ENCODE peak calls at places on chromosomes 1 and 21, in seven cellular contexts. One of them, this sample, is unnamed.
A peak's percentile ranks its signal among the peaks of the same experiment; 100 is the strongest.

GRCh38 chr21:42570841-42571387 is 57.3 kb downstream of the SLC37A1 start:
- DNase-seq in PC-3: peak; percentile 19
- DNase-seq in sigmoid colon: peak; percentile 55
- DNase-seq in endodermal cell: peak; percentile 41
- DNase-seq in neural progenitor cell: peak; percentile 91
- DNase-seq in CD4-positive, alpha-beta memory T cell: no peak
- DNase-seq in pancreas: no peak
- DNase-seq in this sample: no peak

GRCh38 chr1:211515090-211516023 is 23.4 kb upstream of the RD3 start:
- DNase-seq in PC-3: peak; percentile 90
- DNase-seq in sigmoid colon: peak; percentile 85
- DNase-seq in endodermal cell: peak; percentile 93
- DNase-seq in neural progenitor cell: peak; percentile 86
- DNase-seq in CD4-positive, alpha-beta memory T cell: peak; percentile 81
- DNase-seq in pancreas: peak; percentile 88
- DNase-seq in this sample: peak; percentile 95

GRCh38 chr1:156738407-156738806 is 2.5 kb downstream of the MRPL24 start:
- DNase-seq in PC-3: no peak
- DNase-seq in sigmoid colon: no peak
- DNase-seq in endodermal cell: no peak
- DNase-seq in neural progenitor cell: no peak
- DNase-seq in CD4-positive, alpha-beta memory T cell: no peak
- DNase-seq in pancreas: no peak
- DNase-seq in this sample: no peak

GRCh38 chr1:17596651-17597509 is 57.4 kb downstream of the ARHGEF10L start:
- DNase-seq in PC-3: no peak
- DNase-seq in sigmoid colon: no peak
- DNase-seq in endodermal cell: no peak
- DNase-seq in neural progenitor cell: no peak
- DNase-seq in CD4-positive, alpha-beta memory T cell: no peak
- DNase-seq in pancreas: no peak
- DNase-seq in this sample: peak; percentile 85

GRCh38 chr1:243254233-243254926 is 701 bp downstream of the CEP170 start:
- DNase-seq in PC-3: peak; percentile 71
- DNase-seq in sigmoid colon: peak; percentile 84
- DNase-seq in endodermal cell: peak; percentile 84
- DNase-seq in neural progenitor cell: peak; percentile 81
- DNase-seq in CD4-positive, alpha-beta memory T cell: peak; percentile 57
- DNase-seq in pancreas: peak; percentile 59
- DNase-seq in this sample: peak; percentile 65

GRCh38 chr1:21175670-21176581 is 771 bp downstream of the EIF4G3 start:
- DNase-seq in PC-3: no peak
- DNase-seq in sigmoid colon: peak; percentile 69
- DNase-seq in endodermal cell: peak; percentile 67
- DNase-seq in neural progenitor cell: peak; percentile 69
- DNase-seq in CD4-positive, alpha-beta memory T cell: peak; percentile 54
- DNase-seq in pancreas: peak; percentile 40
- DNase-seq in this sample: peak; percentile 72

GRCh38 chr1:97925982-97926708 is 5.3 kb upstream of the DPYD start:
- DNase-seq in PC-3: no peak
- DNase-seq in sigmoid colon: no peak
- DNase-seq in endodermal cell: no peak
- DNase-seq in neural progenitor cell: no peak
- DNase-seq in CD4-positive, alpha-beta memory T cell: no peak
- DNase-seq in pancreas: no peak
- DNase-seq in this sample: no peak

GRCh38 chr1:156623946-156624813 is 5.0 kb downstream of the HAPLN2 start:
- DNase-seq in PC-3: peak; percentile 33
- DNase-seq in sigmoid colon: peak; percentile 79
- DNase-seq in endodermal cell: peak; percentile 94
- DNase-seq in neural progenitor cell: peak; percentile 89
- DNase-seq in CD4-positive, alpha-beta memory T cell: peak; percentile 22
- DNase-seq in pancreas: no peak
- DNase-seq in this sample: peak; percentile 64

GRCh38 chr21:32806810-32807386 is 35.3 kb upstream of the PAXBP1 start:
- DNase-seq in PC-3: no peak
- DNase-seq in sigmoid colon: no peak
- DNase-seq in endodermal cell: no peak
- DNase-seq in neural progenitor cell: no peak
- DNase-seq in CD4-positive, alpha-beta memory T cell: no peak
- DNase-seq in pancreas: no peak
- DNase-seq in this sample: no peak

GRCh38 chr1:198934901-198935301 is 296.1 kb downstream of the PTPRC start:
- DNase-seq in PC-3: peak; percentile 36
- DNase-seq in sigmoid colon: no peak
- DNase-seq in endodermal cell: no peak
- DNase-seq in neural progenitor cell: no peak
- DNase-seq in CD4-positive, alpha-beta memory T cell: peak; percentile 87
- DNase-seq in pancreas: no peak
- DNase-seq in this sample: no peak

GRCh38 chr1:175471039-175471800 is 272.2 kb downstream of the TNR start:
- DNase-seq in PC-3: peak; percentile 34
- DNase-seq in sigmoid colon: no peak
- DNase-seq in endodermal cell: no peak
- DNase-seq in neural progenitor cell: no peak
- DNase-seq in CD4-positive, alpha-beta memory T cell: no peak
- DNase-seq in pancreas: no peak
- DNase-seq in this sample: no peak

GRCh38 chr1:220706921-220707559 is 16.9 kb downstream of the C1orf115 start:
- DNase-seq in PC-3: no peak
- DNase-seq in sigmoid colon: no peak
- DNase-seq in endodermal cell: no peak
- DNase-seq in neural progenitor cell: no peak
- DNase-seq in CD4-positive, alpha-beta memory T cell: no peak
- DNase-seq in pancreas: no peak
- DNase-seq in this sample: no peak

GRCh38 chr1:116361648-116362047 is 11.4 kb upstream of the ATP1A1 start:
- DNase-seq in PC-3: no peak
- DNase-seq in sigmoid colon: no peak
- DNase-seq in endodermal cell: no peak
- DNase-seq in neural progenitor cell: no peak
- DNase-seq in CD4-positive, alpha-beta memory T cell: no peak
- DNase-seq in pancreas: no peak
- DNase-seq in this sample: no peak

GRCh38 chr1:6803357-6803756 is 18.1 kb downstream of the CAMTA1 start:
- DNase-seq in PC-3: peak; percentile 66
- DNase-seq in sigmoid colon: no peak
- DNase-seq in endodermal cell: no peak
- DNase-seq in neural progenitor cell: no peak
- DNase-seq in CD4-positive, alpha-beta memory T cell: no peak
- DNase-seq in pancreas: no peak
- DNase-seq in this sample: no peak

GRCh38 chr1:57423135-57424131 is at the start of gene DAB1:
- DNase-seq in PC-3: no peak
- DNase-seq in sigmoid colon: no peak
- DNase-seq in endodermal cell: peak; percentile 83
- DNase-seq in neural progenitor cell: peak; percentile 76
- DNase-seq in CD4-positive, alpha-beta memory T cell: no peak
- DNase-seq in pancreas: no peak
- DNase-seq in this sample: no peak

GRCh38 chr1:90198616-90199015 is 203.7 kb downstream of the ZNF326 start:
- DNase-seq in PC-3: no peak
- DNase-seq in sigmoid colon: no peak
- DNase-seq in endodermal cell: peak; percentile 87
- DNase-seq in neural progenitor cell: peak; percentile 76
- DNase-seq in CD4-positive, alpha-beta memory T cell: no peak
- DNase-seq in pancreas: no peak
- DNase-seq in this sample: no peak

GRCh38 chr1:91952187-91952586 is 3.0 kb downstream of the BRDT start:
- DNase-seq in PC-3: no peak
- DNase-seq in sigmoid colon: no peak
- DNase-seq in endodermal cell: no peak
- DNase-seq in neural progenitor cell: peak; percentile 24
- DNase-seq in CD4-positive, alpha-beta memory T cell: no peak
- DNase-seq in pancreas: no peak
- DNase-seq in this sample: no peak

GRCh38 chr1:182634306-182635072 is 30.3 kb upstream of the RGS16 start:
- DNase-seq in PC-3: no peak
- DNase-seq in sigmoid colon: peak; percentile 64
- DNase-seq in endodermal cell: no peak
- DNase-seq in neural progenitor cell: no peak
- DNase-seq in CD4-positive, alpha-beta memory T cell: no peak
- DNase-seq in pancreas: no peak
- DNase-seq in this sample: no peak

GRCh38 chr1:95304803-95305202 is 70.8 kb downstream of the RWDD3 start:
- DNase-seq in PC-3: peak; percentile 46
- DNase-seq in sigmoid colon: no peak
- DNase-seq in endodermal cell: no peak
- DNase-seq in neural progenitor cell: no peak
- DNase-seq in CD4-positive, alpha-beta memory T cell: no peak
- DNase-seq in pancreas: no peak
- DNase-seq in this sample: no peak

GRCh38 chr21:44334637-44335030 is 4.6 kb downstream of the CFAP410 start:
- DNase-seq in PC-3: no peak
- DNase-seq in sigmoid colon: no peak
- DNase-seq in endodermal cell: no peak
- DNase-seq in neural progenitor cell: no peak
- DNase-seq in CD4-positive, alpha-beta memory T cell: no peak
- DNase-seq in pancreas: no peak
- DNase-seq in this sample: no peak

GRCh38 chr1:237281481-237281880 is 239.5 kb downstream of the RYR2 start:
- DNase-seq in PC-3: no peak
- DNase-seq in sigmoid colon: no peak
- DNase-seq in endodermal cell: no peak
- DNase-seq in neural progenitor cell: peak; percentile 59
- DNase-seq in CD4-positive, alpha-beta memory T cell: no peak
- DNase-seq in pancreas: no peak
- DNase-seq in this sample: no peak

GRCh38 chr1:14500041-14500440 is 98.4 kb upstream of the KAZN start:
- DNase-seq in PC-3: peak; percentile 76
- DNase-seq in sigmoid colon: no peak
- DNase-seq in endodermal cell: peak; percentile 24
- DNase-seq in neural progenitor cell: no peak
- DNase-seq in CD4-positive, alpha-beta memory T cell: no peak
- DNase-seq in pancreas: no peak
- DNase-seq in this sample: peak; percentile 31

GRCh38 chr1:153395136-153395685 is 4.3 kb upstream of the S100A8 start:
- DNase-seq in PC-3: peak; percentile 80
- DNase-seq in sigmoid colon: no peak
- DNase-seq in endodermal cell: peak; percentile 31
- DNase-seq in neural progenitor cell: no peak
- DNase-seq in CD4-positive, alpha-beta memory T cell: no peak
- DNase-seq in pancreas: no peak
- DNase-seq in this sample: no peak

GRCh38 chr1:216804107-216804506 is 80.9 kb upstream of the ESRRG start:
- DNase-seq in PC-3: no peak
- DNase-seq in sigmoid colon: no peak
- DNase-seq in endodermal cell: no peak
- DNase-seq in neural progenitor cell: peak; percentile 49
- DNase-seq in CD4-positive, alpha-beta memory T cell: no peak
- DNase-seq in pancreas: no peak
- DNase-seq in this sample: no peak

GRCh38 chr1:64296459-64296858 is 93.0 kb downstream of the UBE2U start:
- DNase-seq in PC-3: no peak
- DNase-seq in sigmoid colon: no peak
- DNase-seq in endodermal cell: no peak
- DNase-seq in neural progenitor cell: no peak
- DNase-seq in CD4-positive, alpha-beta memory T cell: no peak
- DNase-seq in pancreas: no peak
- DNase-seq in this sample: no peak

GRCh38 chr1:218772575-218772974 is 401.1 kb upstream of the LYPLAL1 start:
- DNase-seq in PC-3: peak; percentile 68
- DNase-seq in sigmoid colon: no peak
- DNase-seq in endodermal cell: no peak
- DNase-seq in neural progenitor cell: no peak
- DNase-seq in CD4-positive, alpha-beta memory T cell: no peak
- DNase-seq in pancreas: no peak
- DNase-seq in this sample: no peak
- H3K4me3 ChIP-seq in PC-3: no peak overlapping the region
- H3K4me3 ChIP-seq in sigmoid colon: no peak overlapping the region
- H3K4me3 ChIP-seq in endodermal cell: no peak overlapping the region
- H3K4me3 ChIP-seq in neural progenitor cell: no peak overlapping the region
- H3K4me3 ChIP-seq in CD4-positive, alpha-beta memory T cell: no peak overlapping the region
- H3K4me3 ChIP-seq in pancreas: no peak overlapping the region
- H3K4me3 ChIP-seq in this sample: no peak overlapping the region

DNA sequence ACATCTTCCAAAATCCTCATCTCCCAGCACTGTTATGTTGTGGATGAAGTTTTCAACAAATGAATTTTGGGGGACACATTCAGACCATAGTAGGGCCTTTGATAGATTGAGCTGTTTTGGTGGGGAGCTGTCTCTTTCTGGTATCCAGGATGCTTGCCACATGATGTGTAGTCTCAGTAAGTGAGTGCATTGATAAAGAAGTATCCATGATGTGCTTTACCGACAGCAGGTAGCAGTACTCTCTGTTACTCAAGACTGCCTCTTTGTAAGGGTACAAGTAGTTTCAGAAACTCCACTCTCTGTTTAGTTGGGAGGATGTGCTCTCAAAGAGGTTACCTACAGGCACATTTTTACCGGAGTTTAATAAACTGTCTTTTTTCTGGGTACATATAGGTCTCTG is 26.5 kb downstream of the DYRK1A start:
- DNase-seq in PC-3: no peak
- DNase-seq in sigmoid colon: no peak
- DNase-seq in endodermal cell: no peak
- DNase-seq in neural progenitor cell: no peak
- DNase-seq in CD4-positive, alpha-beta memory T cell: no peak
- DNase-seq in pancreas: no peak
- DNase-seq in this sample: no peak
- H3K4me1 ChIP-seq in PC-3: no peaks in the 10 kb centered on the region
- H3K4me1 ChIP-seq in sigmoid colon: no peaks in the 10 kb centered on the region
- H3K4me1 ChIP-seq in endodermal cell: no peaks in the 10 kb centered on the region
- H3K4me1 ChIP-seq in neural progenitor cell: peaks cover 29% of the 10 kb centered on the region
- H3K4me1 ChIP-seq in CD4-positive, alpha-beta memory T cell: peaks cover 87% of the 10 kb centered on the region
- H3K4me1 ChIP-seq in pancreas: peaks cover 5% of the 10 kb centered on the region
- H3K4me1 ChIP-seq in this sample: peaks cover 6% of the 10 kb centered on the region

GRCh38 chr1:215166886-215167285 is 84.3 kb downstream of the KCNK2 start:
- DNase-seq in PC-3: peak; percentile 64
- DNase-seq in sigmoid colon: no peak
- DNase-seq in endodermal cell: no peak
- DNase-seq in neural progenitor cell: no peak
- DNase-seq in CD4-positive, alpha-beta memory T cell: no peak
- DNase-seq in pancreas: no peak
- DNase-seq in this sample: no peak
- H3K4me3 ChIP-seq in PC-3: no peak overlapping the region
- H3K4me3 ChIP-seq in sigmoid colon: no peak overlapping the region
- H3K4me3 ChIP-seq in endodermal cell: no peak overlapping the region
- H3K4me3 ChIP-seq in neural progenitor cell: no peak overlapping the region
- H3K4me3 ChIP-seq in CD4-positive, alpha-beta memory T cell: no peak overlapping the region
- H3K4me3 ChIP-seq in pancreas: no peak overlapping the region
- H3K4me3 ChIP-seq in this sample: no peak overlapping the region

DNA sequence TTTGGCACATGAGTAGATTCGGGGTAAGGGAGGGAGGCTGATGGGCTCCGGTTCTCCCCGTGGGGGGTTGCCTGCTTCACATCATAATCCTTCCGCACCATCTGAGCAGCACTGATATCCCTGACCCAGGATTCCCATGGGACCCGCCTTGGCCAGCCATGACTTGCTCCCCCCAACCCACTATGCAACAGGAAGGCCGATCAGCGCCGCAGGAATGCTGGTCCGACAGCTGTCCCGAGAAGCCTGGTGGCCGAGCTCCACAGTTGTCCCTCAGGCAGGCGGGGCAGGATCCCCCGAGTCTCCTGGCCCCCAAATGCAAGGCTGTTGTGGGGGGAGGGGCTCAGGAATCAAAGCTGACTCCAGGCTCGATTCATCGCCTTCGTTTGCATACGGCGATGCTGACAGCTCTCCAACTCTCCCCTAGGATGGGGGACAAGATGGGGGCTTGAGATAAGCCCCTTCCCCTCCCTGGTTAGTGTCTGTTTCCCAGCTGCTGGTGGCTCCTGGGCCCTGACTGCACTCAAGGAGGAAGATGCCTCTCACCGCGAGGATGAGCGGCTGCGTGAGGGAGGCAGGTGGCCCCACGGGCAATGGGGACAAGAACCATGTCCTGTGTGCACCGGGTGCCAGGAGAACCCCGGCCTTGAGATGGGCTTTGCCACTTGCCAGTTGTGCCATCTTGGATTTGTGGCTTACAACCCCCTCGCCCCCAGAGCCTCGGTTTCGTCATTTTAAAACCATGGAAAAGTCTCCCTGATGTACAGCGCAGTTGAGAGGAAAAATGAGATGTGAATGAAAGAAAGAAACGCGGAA is 9.4 kb downstream of the DRAXIN start:
- DNase-seq in PC-3: no peak
- DNase-seq in sigmoid colon: no peak
- DNase-seq in endodermal cell: no peak
- DNase-seq in neural progenitor cell: peak; percentile 37
- DNase-seq in CD4-positive, alpha-beta memory T cell: no peak
- DNase-seq in pancreas: no peak
- DNase-seq in this sample: no peak
- H3K4me1 ChIP-seq in PC-3: no peaks in the 10 kb centered on the region
- H3K4me1 ChIP-seq in sigmoid colon: no peaks in the 10 kb centered on the region
- H3K4me1 ChIP-seq in endodermal cell: peaks cover 3% of the 10 kb centered on the region
- H3K4me1 ChIP-seq in neural progenitor cell: peaks cover 45% of the 10 kb centered on the region
- H3K4me1 ChIP-seq in CD4-positive, alpha-beta memory T cell: peaks cover 5% of the 10 kb centered on the region
- H3K4me1 ChIP-seq in pancreas: no peaks in the 10 kb centered on the region
- H3K4me1 ChIP-seq in this sample: no peaks in the 10 kb centered on the region

This sample was measured in mucosa of descending colon.